ENCODE peak calls at places on chromosome 11, in seven cellular contexts. One of them, this sample, is unnamed.

GRCh38 chr11:68904458-68904847 is 762 bp downstream of the IGHMBP2 start:
- DNase-seq in H9: no peak
- DNase-seq in mesenchymal stem cell: no peak
- DNase-seq in IMR-90: no peak
- DNase-seq in neuronal stem cell: peak; percentile 5
- DNase-seq in trophoblast cell: no peak
- DNase-seq in H1: no peak
- DNase-seq in this sample: no peak

GRCh38 chr11:71197096-71197495 is 55.3 kb downstream of the SHANK2 start:
- DNase-seq in H9: no peak
- DNase-seq in mesenchymal stem cell: peak; percentile 82
- DNase-seq in IMR-90: no peak
- DNase-seq in neuronal stem cell: no peak
- DNase-seq in trophoblast cell: no peak
- DNase-seq in H1: no peak
- DNase-seq in this sample: no peak

GRCh38 chr11:86629070-86629706 is 43.2 kb downstream of the ME3 start:
- DNase-seq in H9: no peak
- DNase-seq in mesenchymal stem cell: peak; percentile 79
- DNase-seq in IMR-90: peak; percentile 66
- DNase-seq in neuronal stem cell: no peak
- DNase-seq in trophoblast cell: no peak
- DNase-seq in H1: no peak
- DNase-seq in this sample: no peak

GRCh38 chr11:57154718-57155117 is 27.0 kb upstream of the LRRC55 start:
- DNase-seq in H9: no peak
- DNase-seq in mesenchymal stem cell: no peak
- DNase-seq in IMR-90: no peak
- DNase-seq in neuronal stem cell: no peak
- DNase-seq in trophoblast cell: peak; percentile 49
- DNase-seq in H1: no peak
- DNase-seq in this sample: no peak

GRCh38 chr11:118277312-118277711 is 13.2 kb upstream of the MPZL2 start:
- DNase-seq in H9: no peak
- DNase-seq in mesenchymal stem cell: no peak
- DNase-seq in IMR-90: peak; percentile 36
- DNase-seq in neuronal stem cell: no peak
- DNase-seq in trophoblast cell: peak; percentile 39
- DNase-seq in H1: no peak
- DNase-seq in this sample: peak; percentile 55

GRCh38 chr11:117328414-117329010 is 858 bp downstream of the CEP164 start:
- DNase-seq in H9: peak; percentile 30
- DNase-seq in mesenchymal stem cell: peak; percentile 75
- DNase-seq in IMR-90: peak; percentile 58
- DNase-seq in neuronal stem cell: no peak
- DNase-seq in trophoblast cell: peak; percentile 43
- DNase-seq in H1: no peak
- DNase-seq in this sample: peak; percentile 43

GRCh38 chr11:132365650-132366049 is 995.2 kb downstream of the NTM start:
- DNase-seq in H9: no peak
- DNase-seq in mesenchymal stem cell: no peak
- DNase-seq in IMR-90: no peak
- DNase-seq in neuronal stem cell: no peak
- DNase-seq in trophoblast cell: no peak
- DNase-seq in H1: no peak
- DNase-seq in this sample: no peak

GRCh38 chr11:33248416-33248957 is 8.7 kb upstream of the HIPK3 start:
- DNase-seq in H9: no peak
- DNase-seq in mesenchymal stem cell: peak; percentile 48
- DNase-seq in IMR-90: peak; percentile 77
- DNase-seq in neuronal stem cell: no peak
- DNase-seq in trophoblast cell: peak; percentile 22
- DNase-seq in H1: no peak
- DNase-seq in this sample: no peak

GRCh38 chr11:125371451-125371935 is 124.6 kb downstream of the FEZ1 start:
- DNase-seq in H9: peak; percentile 95
- DNase-seq in mesenchymal stem cell: no peak
- DNase-seq in IMR-90: no peak
- DNase-seq in neuronal stem cell: peak; percentile 79
- DNase-seq in trophoblast cell: no peak
- DNase-seq in H1: peak; percentile 88
- DNase-seq in this sample: peak; percentile 98

GRCh38 chr11:62810748-62811147 is 5.5 kb upstream of the NXF1 start:
- DNase-seq in H9: no peak
- DNase-seq in mesenchymal stem cell: no peak
- DNase-seq in IMR-90: no peak
- DNase-seq in neuronal stem cell: no peak
- DNase-seq in trophoblast cell: no peak
- DNase-seq in H1: no peak
- DNase-seq in this sample: no peak

GRCh38 chr11:72398058-72398758 is 36.1 kb downstream of the CLPB start:
- DNase-seq in H9: no peak
- DNase-seq in mesenchymal stem cell: no peak
- DNase-seq in IMR-90: no peak
- DNase-seq in neuronal stem cell: no peak
- DNase-seq in trophoblast cell: no peak
- DNase-seq in H1: peak; percentile 32
- DNase-seq in this sample: no peak

GRCh38 chr11:59112494-59112893 is 5.5 kb downstream of the FAM111B start:
- DNase-seq in H9: no peak
- DNase-seq in mesenchymal stem cell: no peak
- DNase-seq in IMR-90: peak; percentile 39
- DNase-seq in neuronal stem cell: no peak
- DNase-seq in trophoblast cell: no peak
- DNase-seq in H1: no peak
- DNase-seq in this sample: no peak

GRCh38 chr11:96456111-96456510 is 66.3 kb downstream of the JRKL start:
- DNase-seq in H9: no peak
- DNase-seq in mesenchymal stem cell: no peak
- DNase-seq in IMR-90: no peak
- DNase-seq in neuronal stem cell: no peak
- DNase-seq in trophoblast cell: no peak
- DNase-seq in H1: no peak
- DNase-seq in this sample: no peak

GRCh38 chr11:14836106-14836492 is 55.9 kb downstream of the CYP2R1 start:
- DNase-seq in H9: no peak
- DNase-seq in mesenchymal stem cell: no peak
- DNase-seq in IMR-90: no peak
- DNase-seq in neuronal stem cell: no peak
- DNase-seq in trophoblast cell: no peak
- DNase-seq in H1: no peak
- DNase-seq in this sample: no peak

GRCh38 chr11:31340903-31341572 is 28.5 kb downstream of the DCDC1 start:
- DNase-seq in H9: peak; percentile 31
- DNase-seq in mesenchymal stem cell: peak; percentile 22
- DNase-seq in IMR-90: peak; percentile 41
- DNase-seq in neuronal stem cell: no peak
- DNase-seq in trophoblast cell: peak; percentile 40
- DNase-seq in H1: peak; percentile 46
- DNase-seq in this sample: peak; percentile 71

GRCh38 chr11:62792193-62792575 is 378 bp upstream of the TMEM223 start:
- DNase-seq in H9: peak; percentile 52
- DNase-seq in mesenchymal stem cell: peak; percentile 76
- DNase-seq in IMR-90: peak; percentile 18
- DNase-seq in neuronal stem cell: no peak
- DNase-seq in trophoblast cell: no peak
- DNase-seq in H1: peak; percentile 51
- DNase-seq in this sample: peak; percentile 57

GRCh38 chr11:44454686-44455085 is 110.8 kb upstream of the CD82 start:
- DNase-seq in H9: no peak
- DNase-seq in mesenchymal stem cell: no peak
- DNase-seq in IMR-90: no peak
- DNase-seq in neuronal stem cell: no peak
- DNase-seq in trophoblast cell: no peak
- DNase-seq in H1: no peak
- DNase-seq in this sample: no peak

GRCh38 chr11:19352072-19352735 is 111.5 kb upstream of the E2F8 start:
- DNase-seq in H9: no peak
- DNase-seq in mesenchymal stem cell: no peak
- DNase-seq in IMR-90: no peak
- DNase-seq in neuronal stem cell: no peak
- DNase-seq in trophoblast cell: no peak
- DNase-seq in H1: no peak
- DNase-seq in this sample: no peak

GRCh38 chr11:61413496-61413895 is 16.3 kb downstream of the CPSF7 start:
- DNase-seq in H9: no peak
- DNase-seq in mesenchymal stem cell: no peak
- DNase-seq in IMR-90: peak; percentile 41
- DNase-seq in neuronal stem cell: no peak
- DNase-seq in trophoblast cell: no peak
- DNase-seq in H1: no peak
- DNase-seq in this sample: no peak

DNA sequence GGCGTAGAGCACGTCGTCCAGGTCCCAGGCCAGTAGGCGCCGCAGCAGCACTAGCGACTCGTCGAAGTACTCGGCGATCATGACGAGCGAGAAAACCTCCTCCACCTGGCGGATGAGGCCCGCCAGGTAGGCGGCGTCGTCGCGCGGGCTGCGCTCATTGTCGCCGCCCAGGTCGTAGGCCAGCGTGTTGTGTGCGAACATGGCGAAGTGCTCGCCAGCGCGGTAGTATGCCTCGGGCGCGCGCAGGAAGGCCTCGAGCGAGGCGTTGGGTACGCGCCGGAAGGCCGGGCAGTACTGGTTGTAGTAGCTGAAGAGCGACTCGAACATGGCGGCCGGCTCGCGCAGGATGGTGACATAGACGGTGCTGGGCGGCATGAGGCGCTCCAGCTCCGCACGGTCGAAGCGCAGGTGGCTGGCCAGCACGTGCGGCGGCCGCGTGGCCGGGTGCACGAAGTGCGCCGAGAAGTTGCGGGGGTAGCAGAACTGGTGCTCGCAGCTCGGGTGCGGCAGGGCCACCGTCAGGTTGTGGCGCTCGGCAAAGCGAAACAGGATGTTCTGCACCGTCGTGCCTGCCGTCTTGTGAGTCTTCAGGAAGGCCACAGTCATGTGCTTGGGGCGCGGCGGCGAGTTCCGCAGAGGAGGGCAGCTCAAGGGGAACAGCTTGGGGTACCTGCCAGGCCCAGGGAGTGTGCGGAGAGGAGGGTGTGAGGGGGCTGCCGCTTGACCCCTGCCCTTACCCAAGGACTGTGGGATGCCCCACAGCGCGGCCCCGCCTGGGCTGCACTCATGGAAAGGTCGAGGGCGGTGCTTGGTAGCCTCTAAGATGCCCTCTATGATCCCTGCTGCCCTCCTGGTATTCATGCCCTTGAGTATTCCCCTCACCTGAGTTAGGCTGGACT is 5.7 kb downstream of the GAL3ST3 start:
- DNase-seq in H9: no peak
- DNase-seq in mesenchymal stem cell: no peak
- DNase-seq in IMR-90: no peak
- DNase-seq in neuronal stem cell: no peak
- DNase-seq in trophoblast cell: no peak
- DNase-seq in H1: no peak
- DNase-seq in this sample: no peak
- H3K79me1 ChIP-seq in H9: no peaks in the 10 kb centered on the region
- H3K79me1 ChIP-seq in mesenchymal stem cell: no peaks in the 10 kb centered on the region
- H3K79me1 ChIP-seq in IMR-90: no peaks in the 10 kb centered on the region
- H3K79me1 ChIP-seq in neuronal stem cell: peaks cover 11% of the 10 kb centered on the region
- H3K79me1 ChIP-seq in trophoblast cell: no peaks in the 10 kb centered on the region
- H3K79me1 ChIP-seq in H1: peaks cover 9% of the 10 kb centered on the region
- H3K79me1 ChIP-seq in this sample: no peaks in the 10 kb centered on the region

DNA sequence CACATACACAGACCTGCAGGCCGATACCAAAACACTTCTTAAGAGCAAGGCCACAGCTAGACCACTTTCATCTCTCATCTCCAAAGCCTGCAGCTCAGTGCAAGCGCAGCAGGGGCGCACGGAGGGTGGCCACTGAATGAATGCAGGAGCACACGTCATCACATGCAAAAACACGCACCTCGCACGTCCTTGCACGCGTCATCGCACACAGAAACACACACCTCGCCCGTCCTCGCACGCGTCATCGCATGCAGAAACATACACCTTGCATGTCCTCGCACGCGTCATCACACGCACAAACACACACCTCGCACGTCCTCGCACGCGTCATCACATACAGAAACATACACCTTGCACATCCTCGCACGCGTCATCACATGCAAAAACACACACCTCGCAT is 17.2 kb downstream of the IGSF9B start:
- DNase-seq in H9: no peak
- DNase-seq in mesenchymal stem cell: no peak
- DNase-seq in IMR-90: no peak
- DNase-seq in neuronal stem cell: no peak
- DNase-seq in trophoblast cell: no peak
- DNase-seq in H1: no peak
- DNase-seq in this sample: no peak
- H3K79me1 ChIP-seq in H9: no peaks in the 10 kb centered on the region
- H3K79me1 ChIP-seq in mesenchymal stem cell: no peaks in the 10 kb centered on the region
- H3K79me1 ChIP-seq in IMR-90: no peaks in the 10 kb centered on the region
- H3K79me1 ChIP-seq in neuronal stem cell: peaks cover 1% of the 10 kb centered on the region
- H3K79me1 ChIP-seq in trophoblast cell: no peaks in the 10 kb centered on the region
- H3K79me1 ChIP-seq in H1: peaks cover 11% of the 10 kb centered on the region
- H3K79me1 ChIP-seq in this sample: peaks cover 2% of the 10 kb centered on the region

DNA sequence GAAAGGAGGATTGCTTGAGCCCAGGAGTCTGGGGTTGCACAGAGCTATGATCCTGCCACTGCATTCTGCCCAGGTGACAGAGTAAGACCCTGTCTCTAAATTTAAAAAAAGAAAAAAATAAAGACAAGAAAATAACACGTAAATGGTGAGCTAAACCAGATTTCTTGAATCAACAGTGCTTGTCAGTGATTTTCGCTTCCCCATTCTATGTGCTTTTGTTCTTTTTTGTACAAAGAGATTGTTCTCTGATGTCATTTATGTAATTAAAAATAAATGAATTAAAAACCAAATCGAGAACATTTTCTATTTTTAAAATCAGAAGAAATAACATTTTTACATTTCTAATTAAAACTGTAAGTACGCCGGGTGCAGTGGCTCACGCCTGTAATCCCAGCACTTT is 19.8 kb upstream of the SLC29A2 start:
- DNase-seq in H9: no peak
- DNase-seq in mesenchymal stem cell: no peak
- DNase-seq in IMR-90: no peak
- DNase-seq in neuronal stem cell: no peak
- DNase-seq in trophoblast cell: no peak
- DNase-seq in H1: no peak
- DNase-seq in this sample: no peak
- H3K79me1 ChIP-seq in H9: no peaks in the 10 kb centered on the region
- H3K79me1 ChIP-seq in mesenchymal stem cell: no peaks in the 10 kb centered on the region
- H3K79me1 ChIP-seq in IMR-90: no peaks in the 10 kb centered on the region
- H3K79me1 ChIP-seq in neuronal stem cell: no peaks in the 10 kb centered on the region
- H3K79me1 ChIP-seq in trophoblast cell: no peaks in the 10 kb centered on the region
- H3K79me1 ChIP-seq in H1: no peaks in the 10 kb centered on the region
- H3K79me1 ChIP-seq in this sample: no peaks in the 10 kb centered on the region

DNA sequence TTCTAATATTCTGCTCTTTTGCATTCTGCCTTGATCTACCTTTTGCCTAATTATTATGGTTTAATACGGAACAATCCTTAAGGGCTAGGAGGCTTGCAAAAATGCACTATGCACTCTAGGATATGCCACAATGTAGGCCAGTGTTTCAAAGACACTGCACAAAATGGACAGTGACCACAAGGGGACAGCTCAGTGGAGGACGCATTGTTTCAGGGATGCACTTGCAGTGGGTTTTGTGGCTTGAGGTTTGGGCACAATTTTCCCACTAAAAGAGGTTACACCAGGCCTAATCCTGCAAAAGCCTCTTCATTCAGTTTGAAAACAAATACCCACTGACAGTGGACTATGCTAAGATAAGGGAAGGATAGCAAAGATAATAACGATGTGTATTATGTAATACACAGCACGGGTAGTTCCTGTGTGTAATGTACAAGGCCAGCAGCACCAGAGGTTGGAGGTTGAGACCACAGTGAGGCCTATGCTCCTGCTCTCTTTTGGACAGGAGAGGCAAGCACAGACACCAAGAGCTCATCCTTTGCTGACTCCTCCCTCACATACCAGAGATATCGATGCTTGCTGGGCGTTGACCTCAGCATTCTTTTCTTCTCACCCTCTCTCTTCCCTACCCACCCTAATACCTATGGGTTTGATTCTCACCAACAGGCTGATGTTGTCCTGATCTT is 12.7 kb downstream of the MAP6 start:
- DNase-seq in H9: no peak
- DNase-seq in mesenchymal stem cell: no peak
- DNase-seq in IMR-90: peak; percentile 4
- DNase-seq in neuronal stem cell: no peak
- DNase-seq in trophoblast cell: peak; percentile 20
- DNase-seq in H1: no peak
- DNase-seq in this sample: peak; percentile 75
- H3K79me1 ChIP-seq in H9: no peaks in the 10 kb centered on the region
- H3K79me1 ChIP-seq in mesenchymal stem cell: no peaks in the 10 kb centered on the region
- H3K79me1 ChIP-seq in IMR-90: no peaks in the 10 kb centered on the region
- H3K79me1 ChIP-seq in neuronal stem cell: no peaks in the 10 kb centered on the region
- H3K79me1 ChIP-seq in trophoblast cell: no peaks in the 10 kb centered on the region
- H3K79me1 ChIP-seq in H1: no peaks in the 10 kb centered on the region
- H3K79me1 ChIP-seq in this sample: no peaks in the 10 kb centered on the region

This sample was measured in mesendoderm.